ENCODE peak calls at places on chromosome 16, in six cellular contexts. C, U, I, P, E and G are unnamed samples.

GRCh38 chr16:25027781-25028180 is 12.6 kb upstream of the ARHGAP17 start:
- DNase-seq in C (no peak), U (no peak), I (no peak), P (no peak), E (no peak), G (no peak)

GRCh38 chr16:72990003-72990521 is 57.9 kb downstream of the ZFHX3 start:
- DNase-seq in C (peak), U (peak), I (no peak), P (no peak), E (peak), G (no peak)

GRCh38 chr16:48609453-48610023 is 442 bp downstream of the N4BP1 start:
- DNase-seq in C (no peak), U (no peak), I (peak), P (no peak), E (peak), G (no peak)

GRCh38 chr16:27550582-27550920 is 607 bp downstream of the KATNIP start:
- DNase-seq in C (no peak), U (no peak), I (no peak), P (no peak), E (no peak), G (no peak)

GRCh38 chr16:78955206-78955605 is 645.3 kb downstream of the MAF start:
- DNase-seq in C (no peak), U (no peak), I (no peak), P (no peak), E (no peak), G (no peak)

GRCh38 chr16:81181013-81181720 is 57.3 kb upstream of the BCO1 start:
- DNase-seq in C (peak), U (peak), I (peak), P (peak), E (peak), G (no peak)

GRCh38 chr16:75372236-75372856 is 61.0 kb downstream of the CFDP1 start:
- DNase-seq in C (no peak), U (no peak), I (no peak), P (no peak), E (no peak), G (no peak)

GRCh38 chr16:86317617-86318021 is 192.7 kb upstream of the FOXF1 start:
- DNase-seq in C (no peak), U (no peak), I (no peak), P (no peak), E (no peak), G (no peak)

GRCh38 chr16:70470927-70471341 is 16.5 kb downstream of the FCSK start:
- DNase-seq in C (no peak), U (no peak), I (peak), P (no peak), E (peak), G (no peak)

GRCh38 chr16:68401871-68402747 is 46.2 kb downstream of the SMPD3 start:
- DNase-seq in C (no peak), U (no peak), I (no peak), P (no peak), E (no peak), G (no peak)

GRCh38 chr16:11136600-11136999 is 119.4 kb downstream of the SOCS1 start:
- DNase-seq in C (no peak), U (no peak), I (no peak), P (no peak), E (no peak), G (peak)

GRCh38 chr16:69469807-69470561 is 45.6 kb downstream of the CYB5B start:
- DNase-seq in C (no peak), U (no peak), I (no peak), P (no peak), E (no peak), G (no peak)

GRCh38 chr16:23282508-23282907 is 19.6 kb upstream of the SCNN1B start:
- DNase-seq in C (no peak), U (no peak), I (no peak), P (no peak), E (no peak), G (no peak)

GRCh38 chr16:23274968-23275367 is 27.1 kb upstream of the SCNN1B start:
- DNase-seq in C (no peak), U (peak), I (peak), P (no peak), E (no peak), G (no peak)

GRCh38 chr16:23280483-23280967 is 21.6 kb upstream of the SCNN1B start:
- DNase-seq in C (no peak), U (no peak), I (no peak), P (no peak), E (no peak), G (no peak)

GRCh38 chr16:23276821-23277220 is 25.3 kb upstream of the SCNN1B start:
- DNase-seq in C (no peak), U (no peak), I (no peak), P (no peak), E (no peak), G (no peak)

GRCh38 chr16:23278031-23278430 is 24.1 kb upstream of the SCNN1B start:
- DNase-seq in C (no peak), U (no peak), I (no peak), P (no peak), E (no peak), G (no peak)
- TF ChIP-seq POLR2AphosphoS5 in C (no peak), U (no peak), I (no peak), P (no peak), E (no peak), G (no peak)

GRCh38 chr16:84514874-84515835 is 10.7 kb upstream of the MEAK7 start:
- DNase-seq in C (no peak), U (no peak), I (no peak), P (no peak), E (peak), G (no peak)
- H3K27ac ChIP-seq in C (no peak), U (no peak), I (no peak), P (peak), E (peak), G (no peak)

GRCh38 chr16:89711601-89712475 is 8.9 kb downstream of the VPS9D1 start:
- DNase-seq in C (no peak), U (peak), I (peak), P (no peak), E (peak), G (no peak)
- TF ChIP-seq POLR2AphosphoS5 in C (no peak), U (peak), I (peak), P (peak), E (peak), G (peak)

GRCh38 chr16:22123759-22124490 is 31.6 kb downstream of the VWA3A start:
- DNase-seq in C (no peak), U (no peak), I (peak), P (no peak), E (no peak), G (no peak)
- H3K27ac ChIP-seq in C (no peak), U (no peak), I (no peak), P (no peak), E (no peak), G (no peak)

GRCh38 chr16:15519767-15520166 is 85.4 kb downstream of the BMERB1 start:
- DNase-seq in C (no peak), U (no peak), I (no peak), P (no peak), E (no peak), G (no peak)

GRCh38 chr16:15523092-15523541 is 88.7 kb downstream of the BMERB1 start:
- DNase-seq in C (no peak), U (peak), I (no peak), P (no peak), E (peak), G (no peak)

GRCh38 chr16:15523939-15524338 is 89.6 kb downstream of the BMERB1 start:
- DNase-seq in C (no peak), U (no peak), I (no peak), P (no peak), E (no peak), G (no peak)

GRCh38 chr16:15521390-15521757 is 87.0 kb downstream of the BMERB1 start:
- DNase-seq in C (no peak), U (no peak), I (peak), P (no peak), E (no peak), G (no peak)

DNA sequence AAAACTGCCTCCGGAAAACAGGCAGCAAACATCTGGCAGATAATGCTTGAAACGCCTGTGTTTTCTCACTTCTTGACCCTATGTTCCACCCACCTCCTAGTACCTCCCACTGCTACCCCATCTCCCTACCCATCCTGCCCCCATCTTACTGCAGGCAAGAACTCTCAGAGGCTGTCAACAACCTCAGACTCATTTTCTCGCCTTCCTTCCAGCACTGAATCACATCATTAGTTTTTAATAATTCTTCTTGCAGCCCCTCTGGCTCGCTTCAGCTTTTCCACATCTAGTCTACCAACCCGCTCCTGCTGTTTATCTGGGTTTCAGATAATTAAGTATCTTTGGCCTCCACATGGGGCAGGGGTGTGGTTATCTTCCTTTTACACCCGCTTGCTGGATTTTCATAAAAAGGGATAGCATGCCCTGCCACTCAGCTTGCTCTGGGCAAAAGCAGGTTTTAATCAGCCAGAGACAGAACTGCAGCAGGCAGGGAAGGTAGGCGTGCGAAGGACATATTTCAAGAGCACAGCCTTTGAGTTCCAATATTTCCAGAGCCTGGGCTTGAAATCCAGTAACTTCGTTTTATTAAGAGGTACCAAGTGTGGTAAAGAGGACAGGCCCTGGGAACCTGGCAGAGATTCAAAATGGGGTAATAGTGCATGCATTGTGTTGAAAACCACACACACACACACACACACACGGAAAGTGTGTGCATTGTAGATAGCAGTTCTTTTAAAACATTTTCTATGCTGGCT is 87.5 kb downstream of the BMERB1 start:
- DNase-seq in C (no peak), U (no peak), I (peak), P (no peak), E (no peak), G (no peak)
- TF ChIP-seq POLR2AphosphoS5 in C (no peak), U (no peak), I (peak), P (no peak), E (no peak), G (no peak)

GRCh38 chr16:89972244-89973234 is 24.0 kb downstream of the DEF8 start:
- DNase-seq in C (peak), U (peak), I (peak), P (no peak), E (peak), G (no peak)

GRCh38 chr16:89973654-89974335 is 25.2 kb downstream of the DEF8 start:
- DNase-seq in C (no peak), U (no peak), I (no peak), P (no peak), E (peak), G (no peak)

GRCh38 chr16:89970011-89970410 is 21.5 kb downstream of the DEF8 start:
- DNase-seq in C (no peak), U (no peak), I (no peak), P (no peak), E (no peak), G (no peak)

GRCh38 chr16:89973235-89973634 is 24.7 kb downstream of the DEF8 start:
- DNase-seq in C (no peak), U (no peak), I (no peak), P (no peak), E (no peak), G (no peak)

DNA sequence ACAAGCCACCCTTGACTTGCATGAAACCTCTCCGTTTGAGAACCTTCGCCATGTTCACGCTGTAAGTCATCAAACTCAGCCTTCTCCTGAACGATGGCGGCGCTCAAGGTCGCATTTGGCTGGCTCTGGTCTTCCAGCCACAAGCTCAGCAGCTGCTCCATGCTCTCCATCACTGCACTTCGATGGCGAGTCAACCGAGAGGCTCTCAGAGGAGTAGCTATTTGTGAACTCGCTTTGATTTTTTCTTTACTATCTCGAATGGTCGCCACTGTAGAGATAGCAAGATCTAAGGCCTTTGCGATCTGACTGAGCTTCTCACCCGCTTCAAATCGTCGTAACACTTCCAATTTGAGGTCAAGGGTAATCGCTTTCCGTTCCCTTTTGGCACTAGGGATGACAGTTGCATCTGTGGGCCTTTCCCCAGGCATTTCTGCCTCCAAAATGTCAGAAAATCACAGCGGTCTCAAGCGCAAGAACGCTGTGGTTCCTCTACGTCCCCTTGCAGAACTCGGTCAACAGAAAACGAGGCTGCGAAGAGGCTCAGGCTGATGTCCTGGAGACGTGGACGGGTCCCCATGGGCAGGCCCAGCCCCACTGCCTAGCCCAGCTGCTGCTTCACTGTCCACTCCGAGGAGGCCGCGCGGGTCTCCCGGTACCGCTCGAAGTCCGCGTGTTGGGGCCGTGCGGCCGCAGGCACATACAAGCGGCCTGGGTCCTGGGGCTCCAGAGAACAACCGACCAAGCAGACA is 23.1 kb downstream of the DEF8 start:
- DNase-seq in C (no peak), U (no peak), I (no peak), P (no peak), E (peak), G (no peak)
- H3K27ac ChIP-seq in C (peak), U (peak), I (peak), P (peak), E (peak), G (peak)

GRCh38 chr16:50037791-50038190 is 12.8 kb downstream of the CNEP1R1 start:
- DNase-seq in C (no peak), U (no peak), I (no peak), P (no peak), E (no peak), G (no peak)
- TF ChIP-seq POLR2AphosphoS5 in C (no peak), U (no peak), I (no peak), P (no peak), E (no peak), G (no peak)

DNA sequence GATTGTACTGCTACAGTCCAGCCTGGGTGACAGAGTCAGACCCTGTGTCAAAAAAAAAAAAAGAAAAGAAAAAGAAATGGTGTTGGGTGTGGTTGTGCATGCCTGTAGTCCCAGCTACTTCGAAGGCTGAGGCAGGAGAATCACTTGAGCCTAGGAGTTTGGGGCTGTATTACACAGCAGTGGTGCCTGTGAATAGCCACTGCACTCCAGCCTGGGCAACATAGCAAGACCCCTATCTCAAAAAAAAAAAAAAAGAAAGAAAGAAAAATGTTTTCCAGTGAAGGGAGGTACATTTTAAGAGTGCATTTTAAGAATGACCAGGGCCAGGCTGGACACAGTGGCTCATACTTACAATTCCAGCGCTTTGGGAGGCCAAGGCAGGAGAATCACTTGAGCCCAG is 6.3 kb downstream of the ARL2BP start:
- DNase-seq in C (no peak), U (no peak), I (no peak), P (no peak), E (no peak), G (no peak)
- H3K27ac ChIP-seq in C (no peak), U (no peak), I (no peak), P (no peak), E (no peak), G (no peak)